ENCODE peak calls at places on chromosome 15, in six cellular contexts. One of them, this sample, is unnamed.
A peak's percentile ranks its signal among the peaks of the same experiment; 100 is the strongest.

GRCh38 chr15:52252781-52253180 is 42.8 kb downstream of the MYO5C start:
- DNase-seq in EL: peak; percentile 90
- DNase-seq in AML-193: no peak
- DNase-seq in tibial nerve: no peak
- DNase-seq in Jurkat, Clone E6-1: no peak
- DNase-seq in ACHN: peak; percentile 85
- DNase-seq in this sample: peak; percentile 30

GRCh38 chr15:101618861-101619614 is 33.1 kb downstream of the TM2D3 start:
- DNase-seq in EL: no peak
- DNase-seq in AML-193: no peak
- DNase-seq in tibial nerve: no peak
- DNase-seq in Jurkat, Clone E6-1: no peak
- DNase-seq in ACHN: no peak
- DNase-seq in this sample: no peak

GRCh38 chr15:32866486-32867312 is 148.9 kb downstream of the GREM1 start:
- DNase-seq in EL: no peak
- DNase-seq in AML-193: peak; percentile 17
- DNase-seq in tibial nerve: no peak
- DNase-seq in Jurkat, Clone E6-1: no peak
- DNase-seq in ACHN: peak; percentile 37
- DNase-seq in this sample: no peak

GRCh38 chr15:45179221-45179985 is 8.4 kb downstream of the SHF start:
- DNase-seq in EL: peak; percentile 16
- DNase-seq in AML-193: no peak
- DNase-seq in tibial nerve: no peak
- DNase-seq in Jurkat, Clone E6-1: no peak
- DNase-seq in ACHN: peak; percentile 39
- DNase-seq in this sample: peak; percentile 80

GRCh38 chr15:32030795-32031194 is 480 bp downstream of the CHRNA7 start:
- DNase-seq in EL: no peak
- DNase-seq in AML-193: no peak
- DNase-seq in tibial nerve: no peak
- DNase-seq in Jurkat, Clone E6-1: no peak
- DNase-seq in ACHN: no peak
- DNase-seq in this sample: no peak

GRCh38 chr15:70541511-70541910 is 221.8 kb downstream of the UACA start:
- DNase-seq in EL: no peak
- DNase-seq in AML-193: no peak
- DNase-seq in tibial nerve: no peak
- DNase-seq in Jurkat, Clone E6-1: no peak
- DNase-seq in ACHN: no peak
- DNase-seq in this sample: no peak

GRCh38 chr15:29788433-29789034 is 33.7 kb downstream of the TJP1 start:
- DNase-seq in EL: peak; percentile 36
- DNase-seq in AML-193: no peak
- DNase-seq in tibial nerve: no peak
- DNase-seq in Jurkat, Clone E6-1: no peak
- DNase-seq in ACHN: no peak
- DNase-seq in this sample: no peak

GRCh38 chr15:34107315-34107714 is 5.4 kb downstream of the PGBD4 start:
- DNase-seq in EL: no peak
- DNase-seq in AML-193: peak; percentile 31
- DNase-seq in tibial nerve: no peak
- DNase-seq in Jurkat, Clone E6-1: no peak
- DNase-seq in ACHN: no peak
- DNase-seq in this sample: no peak

This sample was measured in Calu3.